ENCODE peak calls at places on chromosomes 11 and 22, in four cellular contexts. One of them, this sample, is unnamed.

GRCh38 chr11:78277314-78277994 is 88.7 kb downstream of the USP35 start:
- DNase-seq in testis: no peak
- DNase-seq in esophagus squamous epithelium: no peak
- DNase-seq in stomach: peak; percentile 68
- DNase-seq in this sample: peak; percentile 57

GRCh38 chr11:133052537-133052936 is 479.8 kb downstream of the OPCML start:
- DNase-seq in stomach: no peak
- DNase-seq in esophagus squamous epithelium: no peak
- DNase-seq in testis: no peak
- DNase-seq in this sample: no peak

GRCh38 chr11:1943576-1943975 is 3.6 kb upstream of the MRPL23 start:
- DNase-seq in esophagus squamous epithelium: no peak
- DNase-seq in testis: no peak
- DNase-seq in stomach: no peak
- DNase-seq in this sample: no peak

GRCh38 chr11:36792870-36793541 is 195.0 kb upstream of the RAG2 start:
- DNase-seq in stomach: no peak
- DNase-seq in esophagus squamous epithelium: no peak
- DNase-seq in testis: no peak
- DNase-seq in this sample: no peak

GRCh38 chr22:28025866-28026575 is 107.0 kb upstream of the PITPNB start:
- DNase-seq in testis: peak; percentile 7
- DNase-seq in stomach: peak; percentile 10
- DNase-seq in esophagus squamous epithelium: no peak
- DNase-seq in this sample: no peak

GRCh38 chr11:80466570-80466969 is 1025.7 kb upstream of the TENM4 start:
- DNase-seq in testis: no peak
- DNase-seq in stomach: no peak
- DNase-seq in esophagus squamous epithelium: no peak
- DNase-seq in this sample: no peak

GRCh38 chr11:66868726-66869291 is 11.9 kb downstream of the LRFN4 start:
- DNase-seq in testis: no peak
- DNase-seq in stomach: peak; percentile 85
- DNase-seq in esophagus squamous epithelium: peak; percentile 27
- DNase-seq in this sample: peak; percentile 79

GRCh38 chr22:48785792-48786678 is 1041.6 kb downstream of the BRD1 start:
- DNase-seq in esophagus squamous epithelium: no peak
- DNase-seq in stomach: no peak
- DNase-seq in testis: no peak
- DNase-seq in this sample: no peak

GRCh38 chr11:10735532-10736465 is 15.2 kb upstream of the CTR9 start:
- DNase-seq in testis: peak; percentile 97
- DNase-seq in esophagus squamous epithelium: peak; percentile 79
- DNase-seq in stomach: peak; percentile 92
- DNase-seq in this sample: peak; percentile 82

GRCh38 chr11:70324354-70325115 is 54.0 kb downstream of the PPFIA1 start:
- DNase-seq in esophagus squamous epithelium: no peak
- DNase-seq in testis: no peak
- DNase-seq in stomach: no peak
- DNase-seq in this sample: no peak

GRCh38 chr11:47104337-47104950 is 72.2 kb downstream of the ARFGAP2 start:
- DNase-seq in esophagus squamous epithelium: no peak
- DNase-seq in stomach: no peak
- DNase-seq in testis: no peak
- DNase-seq in this sample: no peak

GRCh38 chr22:24244144-24244787 is 616 bp downstream of the GGT5 start:
- DNase-seq in testis: peak; percentile 45
- DNase-seq in esophagus squamous epithelium: no peak
- DNase-seq in stomach: no peak
- DNase-seq in this sample: no peak

GRCh38 chr22:45294030-45294429 is 9.3 kb downstream of the UPK3A start:
- DNase-seq in testis: no peak
- DNase-seq in esophagus squamous epithelium: no peak
- DNase-seq in stomach: no peak
- DNase-seq in this sample: no peak

GRCh38 chr11:118998388-118998717 is 415 bp downstream of the CENATAC start:
- DNase-seq in testis: peak; percentile 48
- DNase-seq in esophagus squamous epithelium: no peak
- DNase-seq in stomach: no peak
- DNase-seq in this sample: no peak

GRCh38 chr11:98862169-98862568 is 158.6 kb upstream of the CNTN5 start:
- DNase-seq in stomach: no peak
- DNase-seq in esophagus squamous epithelium: no peak
- DNase-seq in testis: no peak
- DNase-seq in this sample: no peak

GRCh38 chr22:45744442-45744841 is 72.8 kb downstream of the ATXN10 start:
- DNase-seq in stomach: no peak
- DNase-seq in testis: no peak
- DNase-seq in esophagus squamous epithelium: no peak
- DNase-seq in this sample: no peak

GRCh38 chr22:27993774-27994350 is 74.8 kb upstream of the PITPNB start:
- DNase-seq in stomach: no peak
- DNase-seq in esophagus squamous epithelium: no peak
- DNase-seq in testis: no peak
- DNase-seq in this sample: no peak

GRCh38 chr11:61134801-61135257 is 26.4 kb downstream of the VPS37C start:
- DNase-seq in testis: no peak
- DNase-seq in stomach: no peak
- DNase-seq in esophagus squamous epithelium: no peak
- DNase-seq in this sample: no peak

GRCh38 chr11:12890476-12890875 is 118.6 kb upstream of the RASSF10 start:
- DNase-seq in stomach: no peak
- DNase-seq in testis: no peak
- DNase-seq in esophagus squamous epithelium: no peak
- DNase-seq in this sample: no peak

GRCh38 chr11:33942954-33943353 is 51.1 kb upstream of the LMO2 start:
- DNase-seq in esophagus squamous epithelium: no peak
- DNase-seq in stomach: no peak
- DNase-seq in testis: no peak
- DNase-seq in this sample: no peak

GRCh38 chr11:101523193-101523592 is 60.6 kb downstream of the TRPC6 start:
- DNase-seq in esophagus squamous epithelium: no peak
- DNase-seq in testis: no peak
- DNase-seq in stomach: no peak
- DNase-seq in this sample: no peak

GRCh38 chr11:35740061-35740824 is 77.7 kb downstream of the TRIM44 start:
- DNase-seq in stomach: no peak
- DNase-seq in esophagus squamous epithelium: no peak
- DNase-seq in testis: no peak
- DNase-seq in this sample: no peak

GRCh38 chr22:35205956-35206355 is 51.3 kb upstream of the HMGXB4 start:
- DNase-seq in testis: no peak
- DNase-seq in stomach: no peak
- DNase-seq in esophagus squamous epithelium: no peak
- DNase-seq in this sample: no peak

GRCh38 chr11:128135451-128135850 is 451.9 kb downstream of the ETS1 start:
- DNase-seq in esophagus squamous epithelium: no peak
- DNase-seq in testis: no peak
- DNase-seq in stomach: no peak
- DNase-seq in this sample: no peak

GRCh38 chr11:87144266-87144665 is 106.5 kb downstream of the TMEM135 start:
- DNase-seq in testis: no peak
- DNase-seq in stomach: no peak
- DNase-seq in esophagus squamous epithelium: no peak
- DNase-seq in this sample: no peak

GRCh38 chr11:46655631-46656030 is 38.3 kb downstream of the ATG13 start:
- DNase-seq in stomach: no peak
- DNase-seq in testis: no peak
- DNase-seq in esophagus squamous epithelium: no peak
- DNase-seq in this sample: no peak

GRCh38 chr11:68214173-68215086 is 1.3 kb upstream of the KMT5B start:
- DNase-seq in esophagus squamous epithelium: no peak
- DNase-seq in stomach: no peak
- DNase-seq in testis: peak; percentile 37
- DNase-seq in this sample: peak; percentile 67

GRCh38 chr11:1889941-1890855 is 1.5 kb downstream of the PRR33 start:
- DNase-seq in testis: no peak
- DNase-seq in esophagus squamous epithelium: no peak
- DNase-seq in stomach: no peak
- DNase-seq in this sample: no peak

GRCh38 chr11:45262900-45263299 is 23.2 kb downstream of the SYT13 start:
- DNase-seq in stomach: no peak
- DNase-seq in testis: no peak
- DNase-seq in esophagus squamous epithelium: no peak
- DNase-seq in this sample: peak; percentile 20

GRCh38 chr11:1502168-1502955 is 15.8 kb upstream of the MOB2 start:
- DNase-seq in stomach: no peak
- DNase-seq in testis: no peak
- DNase-seq in esophagus squamous epithelium: no peak
- DNase-seq in this sample: no peak

GRCh38 chr22:43582394-43582793 is 170.6 kb downstream of the MPPED1 start:
- DNase-seq in esophagus squamous epithelium: no peak
- DNase-seq in testis: no peak
- DNase-seq in stomach: no peak
- DNase-seq in this sample: no peak

DNA sequence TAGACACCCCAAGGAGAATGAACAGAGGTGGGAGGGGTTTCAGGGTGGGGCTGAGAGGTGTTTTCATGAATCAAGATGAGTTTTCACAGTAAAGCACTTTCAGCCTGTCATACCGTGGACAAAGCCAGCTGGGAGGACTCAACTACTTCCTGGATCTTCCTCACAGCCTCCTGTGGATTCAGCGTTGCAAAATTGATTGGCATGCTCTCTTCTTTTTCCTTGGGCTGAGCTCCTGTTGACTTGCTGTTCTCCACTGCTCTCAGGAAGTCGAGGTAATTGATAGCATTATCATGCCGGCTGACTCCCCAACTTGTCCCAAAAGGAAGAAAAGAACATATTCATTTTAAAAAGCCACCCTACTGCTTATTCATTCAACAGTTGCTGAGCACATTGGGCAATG is 168.5 kb downstream of the MPPED1 start:
- DNase-seq in stomach: no peak
- DNase-seq in esophagus squamous epithelium: no peak
- DNase-seq in testis: no peak
- DNase-seq in this sample: no peak
- TF ChIP-seq CTCF in stomach: no peak
- TF ChIP-seq CTCF in esophagus squamous epithelium: no peak
- TF ChIP-seq CTCF in testis: no peak
- TF ChIP-seq CTCF in this sample: no peak

GRCh38 chr11:72937439-72937838 is 123.2 kb downstream of the ATG16L2 start:
- DNase-seq in testis: no peak
- DNase-seq in esophagus squamous epithelium: no peak
- DNase-seq in stomach: no peak
- DNase-seq in this sample: no peak
- H3K36me3 ChIP-seq in testis: no peaks in the 10 kb centered on the region
- H3K36me3 ChIP-seq in esophagus squamous epithelium: no peaks in the 10 kb centered on the region
- H3K36me3 ChIP-seq in stomach: no peaks in the 10 kb centered on the region
- H3K36me3 ChIP-seq in this sample: no peaks in the 10 kb centered on the region

DNA sequence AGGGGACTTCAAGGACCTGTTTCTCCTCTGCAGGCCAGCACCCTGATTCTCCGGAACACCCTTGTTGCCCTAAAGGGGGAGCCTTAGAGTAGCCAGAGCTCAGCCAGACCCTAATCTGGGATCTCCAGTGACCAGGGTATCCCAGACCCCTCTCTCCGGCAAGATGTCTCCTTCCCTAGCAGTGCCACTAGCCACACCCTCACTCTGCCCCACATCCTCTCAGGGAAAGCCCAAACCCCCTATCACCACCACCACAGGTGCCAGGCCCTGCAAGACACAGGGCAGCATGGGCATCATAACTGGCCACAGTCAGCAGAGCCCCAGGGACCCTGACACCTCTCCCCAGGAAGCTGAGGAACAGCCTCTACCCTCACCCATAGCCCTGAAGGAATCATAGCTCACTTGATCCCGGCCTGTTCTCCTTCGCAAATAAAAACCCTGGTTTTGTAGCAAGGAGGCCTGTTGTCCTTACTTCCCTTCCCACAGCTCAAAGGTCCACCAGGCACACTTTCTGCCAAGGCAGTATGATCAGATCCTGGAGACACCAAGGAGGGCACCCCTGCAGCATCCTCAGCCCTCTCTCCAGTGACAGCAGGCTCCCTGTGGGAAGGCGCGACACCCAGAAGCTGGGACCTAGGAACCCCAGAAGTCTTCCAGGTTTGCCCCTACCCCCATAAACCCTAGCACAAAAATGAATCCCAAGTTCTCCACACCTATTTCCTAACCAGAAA is 4.6 kb downstream of the CFL1 start:
- DNase-seq in stomach: no peak
- DNase-seq in esophagus squamous epithelium: no peak
- DNase-seq in testis: no peak
- DNase-seq in this sample: no peak
- TF ChIP-seq CTCF in stomach: no peak
- TF ChIP-seq CTCF in esophagus squamous epithelium: no peak
- TF ChIP-seq CTCF in testis: no peak
- TF ChIP-seq CTCF in this sample: no peak

GRCh38 chr22:50221410-50222300 is 20.8 kb downstream of the SELENOO start:
- DNase-seq in stomach: no peak
- DNase-seq in esophagus squamous epithelium: no peak
- DNase-seq in testis: no peak
- DNase-seq in this sample: peak; percentile 66
- H3K36me3 ChIP-seq in stomach: peaks cover 96% of the 10 kb centered on the region
- H3K36me3 ChIP-seq in esophagus squamous epithelium: peaks cover 70% of the 10 kb centered on the region
- H3K36me3 ChIP-seq in testis: no peaks in the 10 kb centered on the region
- H3K36me3 ChIP-seq in this sample: peaks cover 71% of the 10 kb centered on the region

DNA sequence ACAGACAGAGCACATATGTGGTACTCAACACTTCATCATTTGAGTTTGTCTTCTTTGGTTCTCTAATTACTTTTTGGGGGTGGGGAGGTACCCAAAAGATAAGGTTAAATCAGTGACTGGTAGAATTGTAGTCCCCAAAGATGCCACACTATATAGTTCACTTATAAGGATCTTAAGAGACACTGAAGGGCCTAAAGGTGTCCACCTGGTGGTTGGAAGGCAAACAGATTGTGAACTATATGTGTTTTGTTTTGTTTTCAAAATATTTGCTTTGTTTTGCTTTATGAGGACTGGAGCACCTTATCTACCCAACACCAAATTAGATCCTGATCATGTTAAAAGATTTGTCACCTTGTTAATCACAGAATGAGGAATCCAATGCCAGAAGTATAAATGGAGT is 136.1 kb downstream of the DCDC1 start:
- DNase-seq in testis: no peak
- DNase-seq in stomach: no peak
- DNase-seq in esophagus squamous epithelium: no peak
- DNase-seq in this sample: no peak
- TF ChIP-seq CTCF in testis: no peak
- TF ChIP-seq CTCF in stomach: peak; percentile 19
- TF ChIP-seq CTCF in esophagus squamous epithelium: no peak
- TF ChIP-seq CTCF in this sample: no peak